ENCODE peak calls at places on chromosomes 11 and 22, in six cellular contexts. R is AML-193, Y is erythroblast, F is KBM-7, C is pancreas, J is HFFc6. K is an unnamed sample.

GRCh38 chr11:75826463-75827220 is 11.6 kb downstream of the UVRAG start:
- DNase-seq in R (no peak), Y (no peak), F (no peak), C (no peak), J (no peak), K (no peak)

GRCh38 chr11:34987617-34988016 is 71.2 kb downstream of the PDHX start:
- DNase-seq in R (no peak), Y (no peak), F (no peak), C (no peak), J (no peak), K (no peak)

GRCh38 chr11:122140535-122140934 is 24.5 kb upstream of the BLID start:
- DNase-seq in R (no peak), Y (no peak), F (no peak), C (no peak), J (peak; percentile 81), K (no peak)

GRCh38 chr11:120807414-120808150 is 216.3 kb upstream of the TBCEL start:
- DNase-seq in R (no peak), Y (no peak), F (no peak), C (no peak), J (peak; percentile 77), K (peak; percentile 73)

GRCh38 chr11:96052921-96053631 is 129.2 kb upstream of the MTMR2 start:
- DNase-seq in R (no peak), Y (no peak), F (peak; percentile 47), C (no peak), J (peak; percentile 62), K (no peak)

GRCh38 chr11:33775064-33775807 is 916 bp upstream of the FBXO3 start:
- DNase-seq in R (no peak), Y (no peak), F (no peak), C (no peak), J (no peak), K (no peak)

GRCh38 chr22:49983148-49984042 is 22.8 kb downstream of the PIM3 start:
- DNase-seq in R (no peak), Y (no peak), F (no peak), C (peak; percentile 18), J (no peak), K (no peak)

GRCh38 chr11:61507962-61508824 is at the start of gene LRRC10B:
- DNase-seq in R (no peak), Y (peak; percentile 22), F (peak; percentile 84), C (no peak), J (no peak), K (no peak)

GRCh38 chr22:39012525-39013516 is 1.2 kb upstream of the APOBEC3C start:
- DNase-seq in R (no peak), Y (peak; percentile 52), F (no peak), C (no peak), J (no peak), K (no peak)

GRCh38 chr22:20957118-20957690 is 9.9 kb upstream of the AIFM3 start:
- DNase-seq in R (no peak), Y (no peak), F (peak; percentile 19), C (peak; percentile 44), J (no peak), K (no peak)

GRCh38 chr11:8610532-8611116 is 16.6 kb upstream of the STK33 start:
- DNase-seq in R (no peak), Y (no peak), F (no peak), C (no peak), J (no peak), K (no peak)

GRCh38 chr11:1873048-1873812 is 18.5 kb downstream of the PRR33 start:
- DNase-seq in R (no peak), Y (no peak), F (no peak), C (no peak), J (no peak), K (no peak)

GRCh38 chr11:87260811-87261210 is 223.1 kb downstream of the TMEM135 start:
- DNase-seq in R (no peak), Y (no peak), F (no peak), C (no peak), J (peak; percentile 44), K (no peak)

GRCh38 chr11:45282070-45282469 is 4.1 kb downstream of the SYT13 start:
- DNase-seq in R (no peak), Y (no peak), F (no peak), C (no peak), J (no peak), K (no peak)

GRCh38 chr11:58923300-58923788 is 15.9 kb upstream of the GLYATL1 start:
- DNase-seq in R (peak; percentile 10), Y (peak; percentile 7), F (peak; percentile 51), C (no peak), J (peak; percentile 37), K (peak; percentile 76)

GRCh38 chr22:19868333-19868732 is 13.7 kb upstream of the GNB1L start:
- DNase-seq in R (no peak), Y (no peak), F (no peak), C (no peak), J (no peak), K (no peak)

GRCh38 chr22:21098099-21098671 is 52.4 kb downstream of the LRRC74B start:
- DNase-seq in R (no peak), Y (peak; percentile 31), F (peak; percentile 7), C (no peak), J (no peak), K (peak; percentile 14)

GRCh38 chr11:19372381-19372780 is 131.6 kb upstream of the E2F8 start:
- DNase-seq in R (no peak), Y (no peak), F (no peak), C (no peak), J (no peak), K (no peak)

GRCh38 chr11:94849836-94850235 is 81.7 kb downstream of the AMOTL1 start:
- DNase-seq in R (no peak), Y (no peak), F (no peak), C (no peak), J (no peak), K (no peak)

GRCh38 chr11:71144010-71144409 is 108.4 kb downstream of the SHANK2 start:
- DNase-seq in R (no peak), Y (no peak), F (no peak), C (no peak), J (no peak), K (no peak)

GRCh38 chr11:78958444-78958843 is 383.8 kb upstream of the NARS2 start:
- DNase-seq in R (no peak), Y (no peak), F (no peak), C (no peak), J (no peak), K (no peak)

GRCh38 chr11:108984021-108984420 is 319.2 kb downstream of the DDX10 start:
- DNase-seq in R (no peak), Y (no peak), F (no peak), C (no peak), J (no peak), K (no peak)

GRCh38 chr22:48748860-48749554 is 1078.7 kb downstream of the BRD1 start:
- DNase-seq in R (no peak), Y (no peak), F (no peak), C (peak; percentile 1), J (no peak), K (no peak)

GRCh38 chr11:119361056-119361787 is 14.7 kb upstream of the MFRP start:
- DNase-seq in R (no peak), Y (no peak), F (peak; percentile 43), C (peak; percentile 81), J (peak; percentile 78), K (peak; percentile 73)

GRCh38 chr11:71283960-71284359 is 31.6 kb upstream of the SHANK2 start:
- DNase-seq in R (no peak), Y (no peak), F (no peak), C (peak; percentile 85), J (no peak), K (peak; percentile 98)

GRCh38 chr11:68472778-68473177 is 12.2 kb downstream of the PPP6R3 start:
- DNase-seq in R (no peak), Y (no peak), F (no peak), C (no peak), J (no peak), K (no peak)

GRCh38 chr22:17580461-17581031 is 17.2 kb downstream of the SLC25A18 start:
- DNase-seq in R (no peak), Y (no peak), F (no peak), C (no peak), J (no peak), K (no peak)

GRCh38 chr22:26564672-26565071 is 25.3 kb downstream of the TPST2 start:
- DNase-seq in R (no peak), Y (no peak), F (no peak), C (no peak), J (no peak), K (no peak)

GRCh38 chr11:117143390-117143789 is 697 bp upstream of the PAFAH1B2 start:
- DNase-seq in R (peak; percentile 38), Y (peak; percentile 48), F (peak; percentile 50), C (peak; percentile 63), J (no peak), K (peak; percentile 64)